ENCODE peak calls at places on chromosomes 7 and 10, in four cellular contexts. H, A, T and R are unnamed samples.

GRCh38 chr10:123743441-123744225 is 77.5 kb downstream of the GPR26 start:
- DNase-seq in T (no peak), A (no peak), H (no peak), R (no peak)

GRCh38 chr10:75406158-75407065 is 4.8 kb upstream of the ZNF503 start:
- DNase-seq in T (no peak), H (no peak), A (no peak), R (no peak)

GRCh38 chr10:86400705-86401587 is 34.4 kb upstream of the GRID1 start:
- DNase-seq in A (peak), T (peak), H (no peak), R (peak)

GRCh38 chr7:100483728-100484635 is at the start of gene NYAP1:
- DNase-seq in A (peak), T (peak), H (peak), R (peak)

GRCh38 chr10:95416973-95417372 is 126.2 kb upstream of the PDLIM1 start:
- DNase-seq in H (no peak), A (no peak), T (no peak), R (no peak)

GRCh38 chr7:46930336-46930735 is 651.6 kb downstream of the TNS3 start:
- DNase-seq in H (no peak), A (no peak), T (no peak), R (no peak)

GRCh38 chr10:64658528-64658927 is 1137.3 kb downstream of the REEP3 start:
- DNase-seq in T (no peak), A (no peak), H (no peak), R (no peak)

GRCh38 chr10:22340362-22341189 is 4.7 kb upstream of the SPAG6 start:
- DNase-seq in H (peak), A (peak), T (peak), R (peak)

GRCh38 chr7:128963327-128963757 is 25.6 kb downstream of the IRF5 start:
- DNase-seq in A (no peak), H (no peak), T (no peak), R (no peak)

GRCh38 chr7:10657837-10658236 is 315.8 kb upstream of the PHF14 start:
- DNase-seq in T (no peak), A (no peak), H (no peak), R (no peak)

GRCh38 chr10:114575417-114576131 is 82.5 kb downstream of the ABLIM1 start:
- DNase-seq in H (no peak), A (peak), T (no peak), R (no peak)

GRCh38 chr10:30491204-30491603 is 57.2 kb downstream of the MAP3K8 start:
- DNase-seq in T (no peak), A (no peak), H (no peak), R (no peak)

DNA sequence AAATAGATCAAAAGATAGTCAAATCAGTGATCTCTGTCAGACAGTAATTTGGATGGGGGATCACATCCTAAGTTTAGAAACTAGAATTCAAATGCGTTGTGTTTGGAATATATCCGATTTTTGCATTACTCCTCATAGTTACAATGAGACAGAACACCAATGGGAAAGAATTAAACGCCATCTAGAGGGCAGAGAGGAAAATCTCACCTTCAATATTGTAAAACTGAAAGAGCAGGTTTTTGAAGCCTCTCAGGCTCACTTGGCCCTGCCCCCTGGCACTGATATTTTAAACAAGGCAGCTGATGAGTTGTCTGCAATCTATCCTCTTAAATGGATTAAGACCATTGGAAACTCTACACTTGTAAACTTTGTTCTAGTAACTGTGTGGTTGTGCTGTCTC is 17.7 kb downstream of the FRG2B start:
- DNase-seq in A (no peak), H (no peak), T (no peak), R (no peak)
- TF ChIP-seq CTCF in A (peak), H (peak), T (peak), R (no peak)

GRCh38 chr10:62214364-62214874 is 54.2 kb downstream of the RTKN2 start:
- DNase-seq in T (no peak), A (no peak), H (no peak), R (no peak)
- H3K27ac ChIP-seq in T (no peak), A (no peak), H (no peak), R (no peak)

GRCh38 chr7:28465697-28466096 is 53.4 kb downstream of the CREB5 start:
- DNase-seq in H (no peak), A (no peak), T (no peak), R (no peak)
- TF ChIP-seq POLR2A in H (no peak), A (no peak), T (no peak), R (no peak)

GRCh38 chr10:35466661-35467060 is 130.4 kb downstream of the CCNY start:
- DNase-seq in T (no peak), H (no peak), A (no peak), R (no peak)

GRCh38 chr10:35471455-35471854 is 133.7 kb upstream of the GJD4 start:
- DNase-seq in H (no peak), T (no peak), A (no peak), R (no peak)

GRCh38 chr10:35470967-35471366 is 134.2 kb upstream of the GJD4 start:
- DNase-seq in H (no peak), A (no peak), T (no peak), R (no peak)

GRCh38 chr10:35467186-35467585 is 130.9 kb downstream of the CCNY start:
- DNase-seq in A (no peak), T (no peak), H (peak), R (no peak)

GRCh38 chr10:35470535-35470934 is 134.2 kb downstream of the CCNY start:
- DNase-seq in T (no peak), A (no peak), H (no peak), R (no peak)
- TF ChIP-seq CTCF in T (no peak), A (no peak), H (no peak), R (no peak)

GRCh38 chr7:134645478-134645877 is 1.2 kb upstream of the BPGM start:
- DNase-seq in A (no peak), H (no peak), T (no peak), R (no peak)

GRCh38 chr7:134645935-134646334 is 718 bp upstream of the BPGM start:
- DNase-seq in T (no peak), A (no peak), H (peak), R (no peak)

GRCh38 chr7:134646425-134647305 is at the start of gene BPGM:
- DNase-seq in A (peak), H (peak), T (peak), R (peak)

GRCh38 chr7:134649231-134649775 is 2.6 kb downstream of the BPGM start:
- DNase-seq in H (no peak), T (no peak), A (no peak), R (no peak)

DNA sequence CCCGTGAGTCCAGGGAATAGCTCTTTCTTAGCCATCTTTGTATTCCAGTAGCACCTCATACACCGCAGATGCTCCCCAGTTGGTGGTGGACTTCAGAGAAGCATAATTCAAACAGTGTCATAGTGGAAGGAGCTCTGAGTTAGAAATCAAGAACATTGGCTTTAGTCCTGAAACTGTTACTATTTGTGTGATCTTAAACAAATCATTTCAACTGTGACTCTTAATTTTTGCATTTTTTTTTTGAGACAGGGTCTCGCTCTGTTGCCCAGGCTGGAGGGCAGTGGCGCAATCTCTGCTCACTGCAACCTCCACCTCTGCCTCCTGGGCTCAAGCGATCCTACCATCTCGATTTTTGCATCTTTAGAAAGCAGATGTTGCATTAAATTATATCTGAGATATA is 1.8 kb downstream of the BPGM start:
- DNase-seq in H (no peak), T (no peak), A (no peak), R (no peak)
- H3K27ac ChIP-seq in H (no peak), T (no peak), A (no peak), R (no peak)

GRCh38 chr10:46020344-46020656 is 10.1 kb downstream of the NCOA4 start:
- DNase-seq in H (peak), T (no peak), A (no peak), R (no peak)

GRCh38 chr10:46026106-46026505 is 4.3 kb downstream of the NCOA4 start:
- DNase-seq in H (no peak), T (no peak), A (no peak), R (no peak)

GRCh38 chr10:46020871-46021553 is 9.4 kb downstream of the NCOA4 start:
- DNase-seq in A (no peak), T (no peak), H (no peak), R (no peak)

GRCh38 chr10:46024948-46025347 is 5.5 kb downstream of the NCOA4 start:
- DNase-seq in T (no peak), A (no peak), H (no peak), R (no peak)

GRCh38 chr10:46022978-46023702 is 7.3 kb downstream of the NCOA4 start:
- DNase-seq in A (peak), H (peak), T (peak), R (peak)
- TF ChIP-seq POLR2A in A (peak), H (peak), T (peak), R (peak)

GRCh38 chr7:121557034-121557892 is 161.2 kb upstream of the FAM3C start:
- DNase-seq in A (no peak), T (peak), H (no peak), R (peak)
- TF ChIP-seq CTCF in A (no peak), T (no peak), H (no peak), R (no peak)

GRCh38 chr10:11305825-11306601 is 288.3 kb downstream of the CELF2 start:
- DNase-seq in T (no peak), A (no peak), H (no peak), R (no peak)

GRCh38 chr10:11307937-11308336 is 290.3 kb downstream of the CELF2 start:
- DNase-seq in T (no peak), A (no peak), H (no peak), R (no peak)

GRCh38 chr10:11303671-11304170 is 286.0 kb downstream of the CELF2 start:
- DNase-seq in A (no peak), H (no peak), T (no peak), R (no peak)

GRCh38 chr10:11304906-11305585 is 287.4 kb downstream of the CELF2 start:
- DNase-seq in T (no peak), A (no peak), H (no peak), R (peak)

GRCh38 chr10:11307004-11307403 is 289.3 kb downstream of the CELF2 start:
- DNase-seq in A (no peak), H (no peak), T (no peak), R (no peak)
- H3K27ac ChIP-seq in A (no peak), H (no peak), T (no peak), R (no peak)

GRCh38 chr10:70602665-70603438 is at the start of gene PRF1:
- DNase-seq in T (peak), H (peak), A (peak), R (peak)
- TF ChIP-seq POLR2A in T (peak), H (no peak), A (no peak), R (peak)

DNA sequence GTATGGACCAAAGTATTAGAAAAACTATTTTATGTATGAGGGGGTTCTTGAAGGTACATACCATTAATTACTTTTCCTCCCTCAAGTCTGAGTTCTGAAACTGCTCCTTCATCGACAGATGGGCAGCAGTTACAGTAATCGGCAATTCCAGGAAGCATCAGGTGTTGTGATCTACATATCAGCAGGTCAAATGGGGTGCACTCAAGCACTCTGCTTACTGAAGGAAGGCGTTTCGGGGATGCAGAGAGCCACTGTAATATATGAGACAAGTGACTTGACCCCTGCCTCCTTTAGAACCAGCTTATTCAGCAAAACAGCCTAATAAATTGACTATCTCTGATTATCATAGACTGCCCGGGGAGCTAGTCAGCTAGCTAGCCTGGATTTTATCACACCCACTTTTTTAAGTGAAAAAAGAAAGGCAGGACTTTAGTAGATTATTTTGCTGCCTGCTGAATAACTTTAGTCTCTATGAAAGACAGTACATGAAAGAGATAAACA is 4.2 kb downstream of the SMNDC1 start:
- DNase-seq in T (no peak), A (no peak), H (no peak), R (no peak)
- TF ChIP-seq CTCF in T (no peak), A (no peak), H (no peak), R (no peak)